ENCODE peak calls at places on chromosome 20, in five cellular contexts. One of them, this sample, is unnamed.

GRCh38 chr20:44025756-44026155 is 111.1 kb downstream of the TOX2 start:
- DNase-seq in T follicular helper cell: no peak
- DNase-seq in HTR-8/SVneo: no peak
- DNase-seq in stimulated activated CD8-positive, alpha-beta memory T cell treated with anti-CD3 and anti-CD28 coated beads, Interleukin-15, amount 100 ng/mL, for 4 hours: no peak
- DNase-seq in HuH-7.5: no peak
- DNase-seq in this sample: no peak

GRCh38 chr20:49262444-49262843 is 15.4 kb downstream of the ZNFX1 start:
- DNase-seq in stimulated activated CD8-positive, alpha-beta memory T cell treated with anti-CD3 and anti-CD28 coated beads, Interleukin-15, amount 100 ng/mL, for 4 hours: no peak
- DNase-seq in T follicular helper cell: no peak
- DNase-seq in HuH-7.5: no peak
- DNase-seq in HTR-8/SVneo: no peak
- DNase-seq in this sample: no peak

GRCh38 chr20:12435254-12435653 is 517.6 kb downstream of the BTBD3 start:
- DNase-seq in HTR-8/SVneo: no peak
- DNase-seq in HuH-7.5: no peak
- DNase-seq in T follicular helper cell: no peak
- DNase-seq in stimulated activated CD8-positive, alpha-beta memory T cell treated with anti-CD3 and anti-CD28 coated beads, Interleukin-15, amount 100 ng/mL, for 4 hours: no peak
- DNase-seq in this sample: no peak

GRCh38 chr20:57469418-57470211 is 55.3 kb downstream of the CTCFL start:
- DNase-seq in T follicular helper cell: no peak
- DNase-seq in HTR-8/SVneo: no peak
- DNase-seq in stimulated activated CD8-positive, alpha-beta memory T cell treated with anti-CD3 and anti-CD28 coated beads, Interleukin-15, amount 100 ng/mL, for 4 hours: no peak
- DNase-seq in HuH-7.5: no peak
- DNase-seq in this sample: no peak

GRCh38 chr20:10777713-10778112 is 103.9 kb upstream of the JAG1 start:
- DNase-seq in T follicular helper cell: no peak
- DNase-seq in stimulated activated CD8-positive, alpha-beta memory T cell treated with anti-CD3 and anti-CD28 coated beads, Interleukin-15, amount 100 ng/mL, for 4 hours: no peak
- DNase-seq in HTR-8/SVneo: no peak
- DNase-seq in HuH-7.5: no peak
- DNase-seq in this sample: no peak

GRCh38 chr20:40607927-40608326 is 81.1 kb downstream of the MAFB start:
- DNase-seq in HuH-7.5: no peak
- DNase-seq in stimulated activated CD8-positive, alpha-beta memory T cell treated with anti-CD3 and anti-CD28 coated beads, Interleukin-15, amount 100 ng/mL, for 4 hours: no peak
- DNase-seq in T follicular helper cell: no peak
- DNase-seq in HTR-8/SVneo: no peak
- DNase-seq in this sample: no peak

GRCh38 chr20:16350465-16350864 is 222.8 kb downstream of the KIF16B start:
- DNase-seq in HuH-7.5: no peak
- DNase-seq in T follicular helper cell: no peak
- DNase-seq in HTR-8/SVneo: no peak
- DNase-seq in stimulated activated CD8-positive, alpha-beta memory T cell treated with anti-CD3 and anti-CD28 coated beads, Interleukin-15, amount 100 ng/mL, for 4 hours: no peak
- DNase-seq in this sample: no peak

GRCh38 chr20:4794846-4795245 is 73.1 kb downstream of the PRND start:
- DNase-seq in HTR-8/SVneo: no peak
- DNase-seq in T follicular helper cell: no peak
- DNase-seq in HuH-7.5: no peak
- DNase-seq in stimulated activated CD8-positive, alpha-beta memory T cell treated with anti-CD3 and anti-CD28 coated beads, Interleukin-15, amount 100 ng/mL, for 4 hours: no peak
- DNase-seq in this sample: no peak

GRCh38 chr20:2519115-2519815 is 10.6 kb upstream of the ZNF343 start:
- DNase-seq in stimulated activated CD8-positive, alpha-beta memory T cell treated with anti-CD3 and anti-CD28 coated beads, Interleukin-15, amount 100 ng/mL, for 4 hours: no peak
- DNase-seq in T follicular helper cell: no peak
- DNase-seq in HuH-7.5: no peak
- DNase-seq in HTR-8/SVneo: no peak
- DNase-seq in this sample: no peak

GRCh38 chr20:53331151-53331973 is 262.3 kb downstream of the ZNF217 start:
- DNase-seq in T follicular helper cell: no peak
- DNase-seq in HTR-8/SVneo: peak
- DNase-seq in HuH-7.5: peak
- DNase-seq in stimulated activated CD8-positive, alpha-beta memory T cell treated with anti-CD3 and anti-CD28 coated beads, Interleukin-15, amount 100 ng/mL, for 4 hours: no peak
- DNase-seq in this sample: no peak

This sample was measured in activated T-helper 2 cell treated with anti-CD3 and anti-CD28 coated beads, Interferon-gamma antibody, Interleukin-2, Interleukin-4, amounts not matched to agents 10 μg/mL and 5 μg/mL and 100 μg/mL, durations not matched to agents 14 hours and 24 hours and 36 hours.